ENCODE peak calls at places on chromosomes 13 and 19, in five cellular contexts. A, B, G, K and C are unnamed samples.

GRCh38 chr19:42153606-42154405 is 21.6 kb upstream of the POU2F2 start:
- DNase-seq in A (no peak), B (no peak), K (no peak), G (no peak), C (no peak)

GRCh38 chr19:6271721-6272410 is 7.9 kb downstream of the MLLT1 start:
- DNase-seq in B (no peak), G (peak), K (peak), A (peak), C (no peak)

GRCh38 chr19:44702551-44703176 is 3.7 kb downstream of the CEACAM16 start:
- DNase-seq in G (no peak), B (no peak), A (no peak), K (no peak), C (no peak)

GRCh38 chr19:39299404-39299803 is 3.2 kb downstream of the IFNL1 start:
- DNase-seq in G (no peak), B (no peak), K (no peak), A (no peak), C (no peak)

GRCh38 chr13:39510296-39510695 is 92.7 kb downstream of the LHFPL6 start:
- DNase-seq in A (no peak), K (no peak), B (peak), G (no peak), C (no peak)

GRCh38 chr19:33905473-33905936 is 108.8 kb downstream of the KCTD15 start:
- DNase-seq in K (peak), B (peak), G (peak), A (no peak), C (no peak)

GRCh38 chr19:14439014-14439413 is 5.9 kb downstream of the PKN1 start:
- DNase-seq in A (no peak), G (no peak), B (no peak), K (no peak), C (no peak)

GRCh38 chr13:83752141-83752540 is 130.1 kb downstream of the SLITRK1 start:
- DNase-seq in K (no peak), G (no peak), A (no peak), B (peak), C (no peak)

GRCh38 chr13:18949970-18950369 is 231.7 kb downstream of the TUBA3C start:
- DNase-seq in K (no peak), B (no peak), G (peak), A (no peak), C (no peak)

GRCh38 chr19:17081672-17082630 is 6.4 kb downstream of the MYO9B start:
- DNase-seq in K (no peak), A (no peak), G (no peak), B (no peak), C (no peak)

GRCh38 chr19:13865578-13866462 is 11.1 kb upstream of the NANOS3 start:
- DNase-seq in K (peak), B (no peak), A (no peak), G (no peak), C (no peak)

GRCh38 chr13:40958655-40959054 is 60.5 kb downstream of the ELF1 start:
- DNase-seq in A (no peak), G (no peak), B (no peak), K (no peak), C (no peak)

GRCh38 chr13:99265823-99266426 is 7.7 kb upstream of the GPR18 start:
- DNase-seq in A (no peak), B (peak), G (no peak), K (no peak), C (no peak)

GRCh38 chr19:49710372-49710951 is 19.5 kb downstream of the CPT1C start:
- DNase-seq in A (no peak), G (no peak), K (no peak), B (no peak), C (no peak)

DNA sequence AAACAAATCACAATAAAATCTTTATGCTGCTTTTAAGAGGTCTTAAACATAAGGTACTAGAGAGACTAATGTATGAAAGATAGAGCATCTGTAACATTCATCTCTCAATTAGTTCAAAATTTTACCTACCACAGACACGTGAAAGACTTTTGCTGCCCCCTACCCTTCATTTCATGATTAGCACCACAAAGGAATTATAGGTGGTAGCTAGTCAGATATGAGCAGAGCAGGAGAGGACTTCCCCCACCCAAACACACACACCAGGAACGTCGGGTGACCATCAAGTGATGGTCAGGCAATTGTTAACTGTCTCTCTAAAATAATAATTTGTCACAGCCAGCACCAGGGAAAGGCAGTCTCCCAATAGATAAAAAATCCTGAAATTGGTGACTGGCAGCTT is 1531.7 kb upstream of the SPRY2 start:
- DNase-seq in K (no peak), G (no peak), B (no peak), A (no peak), C (no peak)
- TF ChIP-seq CTCF in K (no peak), G (peak), B (peak), A (no peak), C (no peak)

GRCh38 chr19:35124098-35125060 is 8.8 kb downstream of the FXYD3 start:
- DNase-seq in G (peak), K (peak), A (peak), B (peak), C (peak)

GRCh38 chr19:35126624-35126959 is 8.3 kb downstream of the LGI4 start:
- DNase-seq in G (no peak), K (peak), B (no peak), A (no peak), C (no peak)

GRCh38 chr19:35123573-35123972 is 8.0 kb downstream of the FXYD3 start:
- DNase-seq in A (no peak), K (peak), G (no peak), B (peak), C (peak)

GRCh38 chr19:35125746-35126623 is 8.9 kb downstream of the LGI4 start:
- DNase-seq in G (no peak), A (no peak), B (peak), K (peak), C (no peak)

GRCh38 chr19:35125270-35125717 is 9.6 kb downstream of the LGI4 start:
- DNase-seq in G (no peak), B (no peak), A (no peak), K (peak), C (no peak)
- H3K27ac ChIP-seq in G (no peak), B (no peak), A (no peak), K (peak), C (peak)

DNA sequence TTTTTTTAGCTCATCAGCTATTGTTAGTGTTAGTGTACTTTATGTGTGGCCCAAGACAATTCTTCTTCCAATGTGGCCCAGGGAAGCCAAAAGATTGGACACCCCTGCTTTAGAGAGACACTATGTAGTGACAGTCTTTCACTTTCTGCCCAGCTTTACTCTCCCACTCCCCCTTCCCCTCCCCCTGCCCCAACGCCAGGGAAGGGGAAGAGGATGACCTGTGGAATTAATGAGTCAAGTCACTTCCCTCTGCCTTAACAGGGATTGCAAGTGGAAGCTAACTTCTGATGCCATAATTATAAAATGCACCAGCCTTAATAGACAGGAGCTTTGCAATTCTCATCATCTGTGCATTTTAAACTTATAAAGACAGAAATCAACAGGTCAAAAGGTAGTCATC is 1.6 kb downstream of the ZNF415 start:
- DNase-seq in A (no peak), K (no peak), G (no peak), B (no peak), C (no peak)
- H3K4me3 ChIP-seq in A (no peak), K (peak), G (no peak), B (no peak), C (no peak)

GRCh38 chr19:30001794-30002193 is 59.8 kb downstream of the URI1 start:
- DNase-seq in G (no peak), B (no peak), K (no peak), A (no peak), C (no peak)
- TF ChIP-seq CTCF in G (no peak), B (no peak), K (no peak), A (no peak), C (no peak)

GRCh38 chr19:32519023-32519422 is 62.0 kb upstream of the PDCD5 start:
- DNase-seq in B (no peak), K (no peak), A (no peak), G (no peak), C (no peak)
- H3K27ac ChIP-seq in B (no peak), K (no peak), A (no peak), G (no peak), C (no peak)

GRCh38 chr19:54696117-54696548 is 28.1 kb upstream of the KIR3DL3 start:
- DNase-seq in B (no peak), G (no peak), A (no peak), K (no peak), C (no peak)
- H3K4me3 ChIP-seq in B (no peak), G (no peak), A (no peak), K (no peak), C (no peak)

GRCh38 chr19:4494691-4495064 is 22.6 kb downstream of the HDGFL2 start:
- DNase-seq in A (no peak), G (no peak), K (no peak), B (no peak), C (no peak)

GRCh38 chr19:4493104-4493928 is 21.2 kb downstream of the HDGFL2 start:
- DNase-seq in G (no peak), K (no peak), B (no peak), A (no peak), C (no peak)

GRCh38 chr19:4493929-4494690 is 22.0 kb downstream of the HDGFL2 start:
- DNase-seq in K (no peak), B (no peak), G (no peak), A (no peak), C (no peak)

GRCh38 chr19:4496304-4496703 is 22.0 kb downstream of the PLIN4 start:
- DNase-seq in K (peak), A (no peak), B (no peak), G (no peak), C (no peak)

GRCh38 chr19:4495471-4495870 is 22.8 kb downstream of the PLIN4 start:
- DNase-seq in B (peak), G (no peak), A (no peak), K (peak), C (no peak)
- TF ChIP-seq CTCF in B (peak), G (peak), A (no peak), K (no peak), C (no peak)

DNA sequence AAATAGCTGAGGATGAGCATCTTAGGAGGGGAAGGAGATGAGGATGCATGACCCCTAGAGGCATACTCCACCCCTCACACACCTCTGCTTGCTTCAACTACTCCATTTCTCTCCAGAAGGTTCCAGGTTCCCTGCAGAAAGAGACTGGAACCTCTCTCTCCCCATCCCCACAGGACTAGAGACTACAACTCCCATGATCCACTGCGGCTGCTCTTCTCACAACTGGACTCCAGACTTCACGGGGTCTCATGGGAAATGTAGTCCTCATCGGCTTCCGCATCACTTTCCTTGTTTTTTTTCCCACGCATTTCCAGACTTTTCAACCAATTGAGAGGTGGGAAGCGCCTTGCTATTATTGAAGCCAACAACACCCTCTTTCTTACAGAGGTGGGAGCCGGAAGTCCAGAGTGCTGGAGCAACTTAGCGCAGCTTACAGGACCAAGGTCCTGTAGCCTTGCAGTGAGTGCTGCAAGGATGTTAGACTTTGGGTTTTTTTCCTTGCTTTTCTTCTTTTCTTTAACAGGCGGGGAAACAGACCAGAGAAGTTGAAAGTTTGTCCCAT is 13.9 kb upstream of the CACNG6 start:
- DNase-seq in A (peak), G (no peak), B (peak), K (peak), C (no peak)
- H3K27ac ChIP-seq in A (no peak), G (no peak), B (no peak), K (peak), C (no peak)